ENCODE peak calls at places on chromosomes 5 and 9, in nine cellular contexts. X is cardiac muscle cell; N is HAP-1; S is HFF-Myc; K is OCI-LY7; Z is neural progenitor cell; M is fibroblast of lung; B is CD8-positive, alpha-beta T cell; A is CD4-positive, CD25-positive, alpha-beta regulatory T cell. C is an unnamed sample.

GRCh38 chr5:75568202-75568601 is 43.1 kb upstream of the ANKDD1B start:
- DNase-seq in A (no peak), K (no peak), N (no peak), B (no peak), Z (no peak), X (no peak), M (no peak), S (no peak), C (no peak)

GRCh38 chr5:84688566-84688965 is 303.9 kb upstream of the EDIL3 start:
- DNase-seq in X (peak; percentile 87), S (peak; percentile 2), B (no peak), N (no peak), K (no peak), A (no peak), M (peak; percentile 87), Z (no peak), C (no peak)

GRCh38 chr5:446864-447263 is 3.9 kb downstream of the EXOC3 start:
- DNase-seq in M (peak; percentile 61), B (no peak), A (no peak), Z (peak; percentile 57), K (peak; percentile 68), X (peak; percentile 55), S (no peak), N (no peak), C (peak; percentile 54)

GRCh38 chr9:36039696-36040095 is 3.0 kb downstream of the RECK start:
- DNase-seq in M (peak; percentile 28), S (no peak), X (peak; percentile 64), B (no peak), A (no peak), Z (no peak), K (no peak), N (no peak), C (no peak)

GRCh38 chr5:136724161-136724560 is 358.8 kb upstream of the TRPC7 start:
- DNase-seq in S (no peak), A (no peak), B (no peak), X (no peak), N (no peak), K (no peak), M (no peak), Z (no peak), C (no peak)

GRCh38 chr5:167982-168660 is 23.2 kb upstream of the LRRC14B start:
- DNase-seq in N (no peak), Z (no peak), A (no peak), K (no peak), M (peak; percentile 97), B (no peak), S (peak; percentile 98), X (peak; percentile 95), C (no peak)

GRCh38 chr5:61805101-61805500 is 473.0 kb downstream of the ZSWIM6 start:
- DNase-seq in M (peak; percentile 68), X (peak; percentile 5), N (no peak), S (peak; percentile 56), B (no peak), Z (no peak), A (no peak), K (no peak), C (no peak)

GRCh38 chr5:74798977-74799911 is 32.2 kb downstream of the NSA2 start:
- DNase-seq in K (no peak), S (no peak), N (no peak), X (no peak), A (no peak), M (no peak), Z (no peak), B (no peak), C (no peak)

GRCh38 chr9:134877541-134877940 is 3.1 kb upstream of the FCN2 start:
- DNase-seq in A (no peak), S (no peak), B (no peak), X (no peak), M (no peak), Z (no peak), K (no peak), N (no peak), C (no peak)

GRCh38 chr5:81530919-81531318 is 137.0 kb upstream of the ACOT12 start:
- DNase-seq in X (no peak), B (no peak), Z (no peak), M (no peak), A (no peak), N (no peak), S (no peak), K (no peak), C (no peak)

GRCh38 chr5:67156976-67157583 is 39.5 kb downstream of the CD180 start:
- DNase-seq in X (peak; percentile 41), K (peak; percentile 68), B (peak; percentile 32), S (no peak), A (peak; percentile 35), Z (peak; percentile 49), N (peak; percentile 63), M (peak; percentile 41), C (peak; percentile 74)

GRCh38 chr5:151917931-151918330 is 6.7 kb downstream of the GLRA1 start:
- DNase-seq in X (no peak), B (no peak), N (peak; percentile 55), Z (peak; percentile 92), S (no peak), M (no peak), A (no peak), K (no peak), C (no peak)

GRCh38 chr9:68552700-68553099 is 12.0 kb upstream of the TMEM252 start:
- DNase-seq in S (no peak), Z (no peak), B (no peak), N (no peak), A (no peak), K (no peak), X (peak; percentile 62), M (peak; percentile 92), C (no peak)

GRCh38 chr9:87944096-87944495 is 26.3 kb downstream of the SPATA31C1 start:
- DNase-seq in M (no peak), S (no peak), B (no peak), K (no peak), N (no peak), X (no peak), Z (no peak), A (no peak), C (no peak)

GRCh38 chr9:121675969-121676822 is 24.8 kb downstream of the DAB2IP start:
- DNase-seq in K (no peak), M (no peak), B (no peak), S (no peak), X (no peak), Z (no peak), N (no peak), A (no peak), C (no peak)

GRCh38 chr9:119768266-119768665 is 399.0 kb upstream of the BRINP1 start:
- DNase-seq in N (no peak), M (no peak), X (no peak), K (no peak), S (no peak), A (no peak), Z (no peak), B (no peak), C (no peak)

GRCh38 chr9:130846487-130847305 is 11.6 kb downstream of the ABL1 start:
- DNase-seq in N (no peak), M (peak; percentile 68), S (no peak), K (no peak), B (no peak), A (no peak), Z (no peak), X (peak; percentile 77), C (peak; percentile 49)

GRCh38 chr9:125548141-125548540 is 158.9 kb downstream of the MAPKAP1 start:
- DNase-seq in K (no peak), M (no peak), X (no peak), Z (no peak), B (no peak), N (no peak), S (no peak), A (no peak), C (no peak)

GRCh38 chr5:135177591-135177990 is 143.6 kb upstream of the PITX1 start:
- DNase-seq in N (no peak), A (no peak), M (no peak), X (no peak), S (no peak), K (peak; percentile 65), B (no peak), Z (no peak), C (no peak)

GRCh38 chr9:133346021-133346713 is 1.8 kb downstream of the MED22 start:
- DNase-seq in B (no peak), N (no peak), S (no peak), X (no peak), A (no peak), M (no peak), Z (no peak), K (no peak), C (no peak)
- H3K4me3 ChIP-seq in B (peak overlapping the region; percentile 75), N (peak overlapping the region; percentile 98), S (peak overlapping the region; percentile 100), X (no peak overlapping the region), A (no peak overlapping the region), M (peak overlapping the region; percentile 50), Z (peak overlapping the region; percentile 77), K (peak overlapping the region; percentile 99), C (peak overlapping the region; percentile 86)

GRCh38 chr9:21591221-21592062 is 109.3 kb upstream of the IFNE start:
- DNase-seq in Z (peak; percentile 18), N (no peak), B (no peak), A (no peak), X (peak; percentile 97), S (peak; percentile 89), K (no peak), M (peak; percentile 95), C (peak; percentile 88)
- H3K4me3 ChIP-seq in Z (no peak overlapping the region), N (no peak overlapping the region), B (no peak overlapping the region), A (no peak overlapping the region), X (no peak overlapping the region), S (peak overlapping the region; percentile 5), K (no peak overlapping the region), M (peak overlapping the region; percentile 30), C (no peak overlapping the region)

GRCh38 chr5:154756871-154757646 is 1.9 kb downstream of the LARP1 start:
- DNase-seq in K (peak; percentile 61), X (peak; percentile 48), S (no peak), Z (peak; percentile 71), N (peak; percentile 72), M (peak; percentile 46), A (peak; percentile 49), B (peak; percentile 23), C (peak; percentile 72)

GRCh38 chr5:154758501-154758900 is 3.3 kb downstream of the LARP1 start:
- DNase-seq in M (peak; percentile 31), Z (no peak), A (no peak), S (no peak), B (no peak), K (no peak), N (no peak), X (no peak), C (no peak)

GRCh38 chr5:154757647-154758406 is 2.6 kb downstream of the LARP1 start:
- DNase-seq in S (no peak), Z (peak; percentile 22), M (no peak), A (peak; percentile 16), B (peak; percentile 6), K (peak; percentile 34), N (peak; percentile 24), X (peak; percentile 38), C (no peak)

GRCh38 chr5:154761062-154761740 is 6.0 kb downstream of the LARP1 start:
- DNase-seq in A (peak; percentile 14), B (no peak), N (no peak), K (peak; percentile 38), S (no peak), Z (no peak), M (no peak), X (no peak), C (peak; percentile 46)

GRCh38 chr5:154758977-154759376 is 3.8 kb downstream of the LARP1 start:
- DNase-seq in S (no peak), X (no peak), K (no peak), A (no peak), Z (no peak), N (no peak), M (no peak), B (no peak), C (no peak)
- H3K4me3 ChIP-seq in S (peak overlapping the region; percentile 77), X (no peak overlapping the region), K (peak overlapping the region; percentile 84), A (peak overlapping the region; percentile 73), Z (no peak overlapping the region), N (peak overlapping the region; percentile 87), M (peak overlapping the region; percentile 8), B (no peak overlapping the region), C (peak overlapping the region; percentile 82)

GRCh38 chr9:136242908-136243525 is 2.6 kb downstream of the QSOX2 start:
- DNase-seq in K (peak; percentile 65), S (no peak), N (peak; percentile 58), B (no peak), M (peak; percentile 10), Z (no peak), A (no peak), X (peak; percentile 19), C (no peak)
- H3K4me3 ChIP-seq in K (peak overlapping the region; percentile 98), S (no peak overlapping the region), N (no peak overlapping the region), B (no peak overlapping the region), M (no peak overlapping the region), Z (no peak overlapping the region), A (peak overlapping the region; percentile 74), X (no peak overlapping the region), C (no peak overlapping the region)

C was measured in endodermal cell.